ENCODE peak calls at places on chromosomes 12 and 14, in seven cellular contexts. U, I, F, W, O, Y and E are unnamed samples.
A peak's percentile ranks its signal among the peaks of the same experiment; 100 is the strongest.

GRCh38 chr12:117494833-117495714 is 133.6 kb upstream of the NOS1 start:
- DNase-seq in U (peak; percentile 13), I (no peak), F (peak; percentile 4), W (no peak), O (no peak), Y (no peak), E (no peak)

GRCh38 chr12:113314121-113314529 is 20.8 kb downstream of the SLC8B1 start:
- DNase-seq in U (no peak), I (no peak), F (peak; percentile 43), W (no peak), O (no peak), Y (no peak), E (no peak)

GRCh38 chr14:74239848-74240793 is 872 bp downstream of the VSX2 start:
- DNase-seq in U (peak; percentile 47), I (no peak), F (peak; percentile 24), W (no peak), O (no peak), Y (no peak), E (no peak)

GRCh38 chr12:6554168-6554989 is 1.5 kb downstream of the IFFO1 start:
- DNase-seq in U (peak; percentile 93), I (no peak), F (peak; percentile 87), W (peak; percentile 63), O (peak; percentile 83), Y (peak; percentile 92), E (peak; percentile 86)

GRCh38 chr14:45246633-45247173 is 6.3 kb downstream of the MIS18BP1 start:
- DNase-seq in U (no peak), I (no peak), F (no peak), W (no peak), O (no peak), Y (no peak), E (no peak)

GRCh38 chr12:124851344-124851743 is 12.3 kb downstream of the SCARB1 start:
- DNase-seq in U (no peak), I (no peak), F (no peak), W (no peak), O (no peak), Y (no peak), E (no peak)

GRCh38 chr12:107336705-107337104 is 243.4 kb upstream of the CRY1 start:
- DNase-seq in U (no peak), I (no peak), F (no peak), W (no peak), O (no peak), Y (no peak), E (no peak)

GRCh38 chr12:106090586-106091411 is 48.0 kb downstream of the NUAK1 start:
- DNase-seq in U (no peak), I (no peak), F (peak; percentile 80), W (no peak), O (peak; percentile 81), Y (peak; percentile 68), E (no peak)

GRCh38 chr12:99154264-99154982 is 493.1 kb upstream of the GARIN6 start:
- DNase-seq in U (peak; percentile 12), I (no peak), F (peak; percentile 3), W (no peak), O (no peak), Y (no peak), E (peak; percentile 41)

GRCh38 chr12:27866382-27867101 is 86.5 kb upstream of the MANSC4 start:
- DNase-seq in U (no peak), I (no peak), F (peak; percentile 79), W (no peak), O (peak; percentile 88), Y (peak; percentile 47), E (no peak)

GRCh38 chr12:120230326-120230973 is 29.5 kb upstream of the RPLP0 start:
- DNase-seq in U (peak; percentile 94), I (peak; percentile 91), F (peak; percentile 98), W (peak; percentile 87), O (peak; percentile 95), Y (peak; percentile 99), E (peak; percentile 61)

GRCh38 chr14:70808023-70808401 is 1.3 kb downstream of the MAP3K9 start:
- DNase-seq in U (peak; percentile 79), I (no peak), F (peak; percentile 70), W (no peak), O (no peak), Y (peak; percentile 22), E (no peak)

GRCh38 chr12:111699-112591 is 45.4 kb downstream of the IQSEC3 start:
- DNase-seq in U (no peak), I (no peak), F (no peak), W (no peak), O (no peak), Y (no peak), E (no peak)

GRCh38 chr12:116964004-116964739 is 53.4 kb downstream of the FBXW8 start:
- DNase-seq in U (no peak), I (no peak), F (no peak), W (no peak), O (no peak), Y (no peak), E (no peak)

GRCh38 chr14:99655521-99655920 is 10.6 kb downstream of the HHIPL1 start:
- DNase-seq in U (no peak), I (no peak), F (no peak), W (no peak), O (peak; percentile 45), Y (peak; percentile 32), E (no peak)

GRCh38 chr14:34935552-34935951 is 47.2 kb upstream of the SRP54 start:
- DNase-seq in U (no peak), I (no peak), F (no peak), W (no peak), O (no peak), Y (no peak), E (no peak)

GRCh38 chr12:82757059-82757458 is 70.4 kb downstream of the TMTC2 start:
- DNase-seq in U (no peak), I (no peak), F (no peak), W (no peak), O (peak; percentile 23), Y (no peak), E (no peak)

GRCh38 chr14:33950320-33951182 is at the start of gene EGLN3:
- DNase-seq in U (peak; percentile 96), I (peak; percentile 13), F (peak; percentile 92), W (peak; percentile 85), O (peak; percentile 64), Y (peak; percentile 44), E (peak; percentile 90)

GRCh38 chr14:72256055-72256454 is 323.8 kb downstream of the RGS6 start:
- DNase-seq in U (no peak), I (peak; percentile 2), F (no peak), W (peak; percentile 34), O (no peak), Y (peak; percentile 56), E (no peak)

GRCh38 chr12:106223485-106224391 is 24.1 kb downstream of the CKAP4 start:
- DNase-seq in U (peak; percentile 77), I (peak; percentile 26), F (peak; percentile 71), W (peak; percentile 80), O (peak; percentile 71), Y (peak; percentile 63), E (peak; percentile 80)

GRCh38 chr12:89160716-89161123 is 191.6 kb downstream of the DUSP6 start:
- DNase-seq in U (no peak), I (peak; percentile 79), F (peak; percentile 94), W (peak; percentile 71), O (peak; percentile 82), Y (peak; percentile 97), E (no peak)

GRCh38 chr12:39012870-39013269 is 107.5 kb upstream of the CPNE8 start:
- DNase-seq in U (no peak), I (peak; percentile 11), F (peak; percentile 21), W (no peak), O (peak; percentile 30), Y (no peak), E (no peak)

GRCh38 chr12:127526925-127527324 is 740.0 kb upstream of the TMEM132C start:
- DNase-seq in U (no peak), I (no peak), F (no peak), W (no peak), O (no peak), Y (no peak), E (no peak)